ENCODE peak calls at places on chromosomes 12 and 14, in ten cellular contexts. M is stomach; E is neural progenitor cell; O is aorta; V is IMR-90; W is effector memory CD4-positive, alpha-beta T cell; L is neuronal stem cell; N is OCI-LY7; K is sigmoid colon; Y is GM23248. J is an unnamed sample.

GRCh38 chr14:70891741-70892140 is 15.5 kb upstream of the PCNX1 start:
- DNase-seq in K (no peak), N (no peak), W (no peak), V (no peak), O (no peak), L (no peak), E (no peak), M (no peak), Y (no peak), J (no peak)

GRCh38 chr12:49539406-49540228 is 787 bp downstream of the KCNH3 start:
- DNase-seq in L (no peak), N (no peak), W (no peak), O (no peak), K (peak), V (no peak), Y (no peak), E (no peak), M (peak), J (no peak)

GRCh38 chr12:4997939-4998338 is 45.7 kb upstream of the KCNA5 start:
- DNase-seq in N (no peak), E (no peak), W (no peak), M (no peak), Y (peak), K (peak), O (peak), L (no peak), V (peak), J (no peak)

GRCh38 chr12:90622431-90622830 is 332.5 kb downstream of the CCER1 start:
- DNase-seq in N (no peak), E (no peak), W (no peak), K (no peak), L (no peak), M (no peak), Y (peak), V (peak), O (no peak), J (no peak)

GRCh38 chr12:109358154-109358869 is 10.6 kb downstream of the MYO1H start:
- DNase-seq in M (no peak), N (no peak), L (no peak), O (no peak), E (no peak), K (no peak), V (peak), Y (peak), W (no peak), J (no peak)

GRCh38 chr12:49098035-49098451 is 3.4 kb upstream of the DHH start:
- DNase-seq in L (peak), W (peak), V (peak), M (peak), E (peak), Y (peak), K (no peak), O (peak), N (peak), J (no peak)

GRCh38 chr14:66311935-66312334 is 174.2 kb upstream of the CCDC196 start:
- DNase-seq in L (no peak), M (no peak), K (no peak), W (no peak), O (no peak), E (no peak), N (no peak), Y (no peak), V (no peak), J (peak)

GRCh38 chr14:20332946-20333782 is at the start of gene CCNB1IP1:
- DNase-seq in K (peak), L (peak), V (peak), N (peak), M (peak), E (peak), W (peak), Y (peak), O (peak), J (no peak)

GRCh38 chr12:112988224-112988623 is 9.9 kb downstream of the OAS2 start:
- DNase-seq in E (no peak), Y (no peak), K (no peak), V (no peak), L (no peak), O (no peak), W (no peak), N (peak), M (no peak), J (no peak)

GRCh38 chr14:21978184-21978998 is 304.8 kb upstream of the OR4E1 start:
- DNase-seq in Y (peak), E (peak), W (peak), O (no peak), V (peak), K (peak), N (peak), L (peak), M (peak), J (peak)

GRCh38 chr12:79933580-79934264 is 1.2 kb downstream of the PPP1R12A start:
- DNase-seq in N (peak), L (peak), M (no peak), K (no peak), Y (peak), O (no peak), V (peak), W (peak), E (peak), J (no peak)

GRCh38 chr12:89789862-89790261 is 81.2 kb upstream of the ATP2B1 start:
- DNase-seq in N (peak), O (no peak), E (no peak), K (no peak), V (no peak), Y (peak), W (no peak), L (no peak), M (no peak), J (no peak)

GRCh38 chr14:96083667-96084320 is 44.6 kb downstream of the C14orf132 start:
- DNase-seq in Y (no peak), V (no peak), N (no peak), E (no peak), W (no peak), L (no peak), M (peak), K (peak), O (no peak), J (no peak)

GRCh38 chr12:87812711-87813110 is 216.5 kb downstream of the C12orf50 start:
- DNase-seq in K (no peak), V (no peak), W (no peak), L (no peak), E (no peak), Y (peak), M (no peak), O (no peak), N (no peak), J (no peak)

GRCh38 chr14:101253948-101254347 is 307.3 kb upstream of the DIO3 start:
- DNase-seq in E (no peak), V (no peak), Y (no peak), N (no peak), L (no peak), K (no peak), M (no peak), W (no peak), O (no peak), J (no peak)

GRCh38 chr12:32566663-32567634 is 112.2 kb upstream of the DNM1L start:
- DNase-seq in E (no peak), V (peak), O (no peak), W (no peak), N (no peak), Y (peak), L (no peak), M (no peak), K (no peak), J (no peak)

GRCh38 chr12:27385756-27386155 is 53.1 kb downstream of the BMAL2 start:
- DNase-seq in E (no peak), O (no peak), V (no peak), Y (no peak), N (no peak), L (no peak), K (no peak), W (no peak), M (no peak), J (no peak)

GRCh38 chr12:109539508-109539907 is 33.8 kb downstream of the MMAB start:
- DNase-seq in M (no peak), K (no peak), V (peak), E (no peak), O (no peak), L (no peak), Y (peak), W (no peak), N (no peak), J (no peak)

GRCh38 chr12:14280921-14281320 is 84.6 kb upstream of the ATF7IP start:
- DNase-seq in E (no peak), N (peak), L (no peak), Y (no peak), O (no peak), W (no peak), K (no peak), V (no peak), M (no peak), J (no peak)

GRCh38 chr12:2640709-2641108 is 154.1 kb upstream of the FKBP4 start:
- DNase-seq in L (no peak), V (peak), M (peak), E (peak), O (peak), W (no peak), Y (peak), K (peak), N (no peak), J (peak)

GRCh38 chr14:67962215-67962644 is 142.7 kb downstream of the RAD51B start:
- DNase-seq in W (no peak), K (no peak), Y (no peak), V (no peak), O (no peak), E (no peak), L (no peak), N (peak), M (no peak), J (no peak)

GRCh38 chr12:6336859-6337744 is 4.8 kb downstream of the TNFRSF1A start:
- DNase-seq in Y (peak), K (no peak), N (peak), M (no peak), E (no peak), L (no peak), W (peak), O (peak), V (no peak), J (no peak)

GRCh38 chr14:52265248-52265647 is 2.2 kb upstream of the PTGDR start:
- DNase-seq in V (no peak), W (no peak), Y (no peak), L (no peak), M (no peak), E (no peak), K (no peak), N (no peak), O (no peak), J (no peak)

GRCh38 chr12:104339663-104340062 is 36.1 kb downstream of the EID3 start:
- DNase-seq in V (peak), N (no peak), K (no peak), Y (no peak), L (no peak), M (no peak), W (no peak), E (no peak), O (no peak), J (no peak)

DNA sequence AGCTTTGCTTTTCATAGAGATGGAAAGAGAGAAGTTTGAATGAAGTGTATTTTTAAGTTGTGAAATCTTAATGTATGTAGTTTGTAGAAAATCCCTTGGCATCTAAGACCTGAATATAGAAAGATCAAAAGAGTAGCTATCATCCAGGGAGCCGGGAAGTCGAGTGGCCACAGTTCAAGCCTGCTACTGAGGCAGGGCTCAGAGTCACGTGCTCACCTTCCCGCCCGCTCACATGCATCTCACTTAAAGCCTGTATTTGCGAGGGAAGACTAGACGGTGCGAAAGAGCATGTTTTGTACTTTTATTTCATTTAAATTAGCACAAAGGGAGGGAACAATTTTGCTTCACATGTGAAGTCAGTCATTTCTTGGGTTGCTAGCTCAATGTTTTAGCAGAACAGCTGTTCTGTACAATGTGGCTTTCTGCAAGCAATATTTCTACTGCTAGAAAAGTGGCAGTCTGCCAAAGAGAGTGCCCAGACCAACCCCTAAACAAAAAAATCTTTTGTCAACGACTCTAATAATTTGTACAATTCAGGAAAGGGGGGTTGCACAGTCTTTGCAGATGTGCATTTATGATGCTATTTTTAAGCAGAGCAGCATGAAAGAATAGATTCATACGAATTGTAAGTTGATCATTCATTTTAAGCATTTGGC is 290.7 kb downstream of the NPAS3 start:
- DNase-seq in K (no peak), V (no peak), E (no peak), M (no peak), L (no peak), W (no peak), Y (peak), O (no peak), N (no peak), J (peak)
- H3K4me3 ChIP-seq in K (no peak), V (no peak), E (no peak), M (no peak), L (no peak), W (no peak), Y (no peak), O (no peak), N (no peak), J (peak)

DNA sequence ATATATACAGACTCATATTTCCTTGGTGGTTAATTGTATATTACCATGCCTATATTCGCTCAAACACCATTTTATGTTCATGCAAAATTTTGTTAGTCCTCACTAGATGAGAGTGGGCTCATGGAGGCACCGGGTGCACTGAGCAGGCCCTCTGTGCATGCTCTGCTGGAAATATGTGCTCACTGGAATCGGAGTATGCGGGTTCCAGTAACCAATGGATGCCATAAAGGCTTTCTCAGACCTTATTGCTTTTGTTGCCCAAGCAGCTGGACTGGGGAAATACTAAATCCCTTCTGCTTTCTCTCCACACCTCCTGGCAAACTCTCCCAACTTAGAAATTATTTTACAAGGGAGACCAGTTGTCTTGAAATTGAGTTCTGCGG is 7.7 kb upstream of the HOXC6 start:
- DNase-seq in V (no peak), L (no peak), N (no peak), M (no peak), W (no peak), K (no peak), O (peak), Y (peak), E (no peak), J (no peak)
- H3K27ac ChIP-seq in V (no peak), L (no peak), N (no peak), M (no peak), W (no peak), K (no peak), O (no peak), Y (peak), E (no peak), J (no peak)

DNA sequence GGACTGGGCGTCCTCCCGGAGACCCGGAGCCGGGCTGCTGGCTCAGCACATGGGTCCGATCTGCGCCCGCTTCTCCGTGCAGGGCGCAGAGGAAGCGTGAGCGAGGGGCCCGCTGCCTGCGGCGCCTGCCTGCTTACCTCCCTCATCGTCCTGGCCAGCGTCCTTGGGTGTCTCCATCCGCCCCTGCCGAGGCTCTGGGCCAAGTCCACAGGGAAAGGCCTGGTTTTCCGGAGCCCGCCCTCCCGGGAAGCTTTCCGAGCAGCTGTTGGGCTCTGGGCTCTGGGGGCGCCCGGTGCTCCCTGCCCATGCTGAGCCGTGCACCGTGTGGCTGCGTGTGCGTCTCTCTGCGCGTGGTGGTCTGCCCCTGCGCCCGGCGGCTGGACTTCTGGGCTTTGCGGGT is 33.6 kb downstream of the KIF26A start:
- DNase-seq in O (no peak), N (no peak), V (no peak), M (peak), W (no peak), L (no peak), Y (no peak), K (no peak), E (no peak), J (no peak)
- H3K4me3 ChIP-seq in O (no peak), N (no peak), V (no peak), M (no peak), W (no peak), L (no peak), Y (no peak), K (no peak), E (no peak), J (no peak)

DNA sequence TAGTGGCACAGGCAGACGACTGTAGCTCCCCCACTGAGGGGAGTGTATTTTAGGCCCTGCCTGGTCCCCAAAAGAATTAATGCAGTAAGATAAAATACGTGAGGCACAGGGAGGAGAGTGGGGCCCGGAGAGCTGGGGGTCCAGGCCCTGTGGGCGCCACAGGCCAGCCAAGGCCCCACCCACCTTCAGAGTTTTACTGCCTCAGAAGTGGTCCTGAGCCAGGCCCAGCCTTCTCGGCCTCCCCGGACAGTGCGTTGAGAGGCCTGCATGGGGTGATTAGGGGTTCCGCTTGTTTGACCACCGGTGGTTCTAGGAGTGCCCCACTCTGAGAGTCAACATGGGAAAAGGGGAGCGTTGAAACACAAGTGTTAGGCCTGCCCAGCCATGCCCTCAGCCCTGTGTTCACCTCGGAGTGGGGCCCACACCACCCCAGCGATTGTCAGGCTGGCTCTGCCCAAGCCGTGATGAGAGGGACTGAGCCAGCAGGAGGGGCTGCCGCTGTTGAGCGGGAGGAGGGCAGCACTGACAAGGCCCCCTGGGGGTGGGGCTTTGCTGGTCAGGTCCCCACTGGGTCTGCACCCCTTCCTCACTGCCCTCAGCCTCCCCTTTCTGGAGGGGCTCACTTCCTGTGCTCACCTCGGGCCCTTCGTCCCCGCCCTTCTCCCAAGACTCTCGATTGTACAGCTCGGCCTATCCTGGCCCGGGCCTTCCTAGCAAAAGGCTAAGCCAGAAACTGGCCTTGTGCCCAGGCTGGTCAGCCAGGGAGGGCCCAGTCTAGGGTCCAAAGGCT is 4.8 kb downstream of the CKB start:
- DNase-seq in L (no peak), K (peak), M (peak), E (no peak), Y (peak), O (peak), V (no peak), W (no peak), N (no peak), J (no peak)
- H3K27ac ChIP-seq in L (no peak), K (peak), M (peak), E (no peak), Y (no peak), O (no peak), V (peak), W (no peak), N (no peak), J (peak)

GRCh38 chr14:29444805-29445204 is 482.8 kb downstream of the PRKD1 start:
- DNase-seq in L (no peak), K (no peak), W (no peak), M (no peak), E (no peak), O (no peak), Y (peak), N (no peak), V (peak), J (no peak)

GRCh38 chr14:29444216-29444615 is 483.4 kb downstream of the PRKD1 start:
- DNase-seq in N (no peak), K (no peak), W (no peak), L (no peak), E (no peak), O (no peak), Y (no peak), M (no peak), V (no peak), J (no peak)

GRCh38 chr14:29446971-29447370 is 480.7 kb downstream of the PRKD1 start:
- DNase-seq in N (no peak), K (no peak), M (no peak), L (no peak), V (no peak), E (peak), W (no peak), O (no peak), Y (no peak), J (no peak)

GRCh38 chr14:29442720-29443119 is 484.9 kb downstream of the PRKD1 start:
- DNase-seq in N (no peak), M (no peak), W (no peak), L (no peak), K (no peak), E (no peak), Y (peak), O (no peak), V (peak), J (no peak)
- H3K4me3 ChIP-seq in N (no peak), M (no peak), W (no peak), L (no peak), K (no peak), E (no peak), Y (no peak), O (no peak), V (no peak), J (no peak)

GRCh38 chr12:46663297-46663696 is 162.5 kb downstream of the SLC38A4 start:
- DNase-seq in N (no peak), M (no peak), E (no peak), O (no peak), V (no peak), Y (no peak), K (no peak), L (no peak), W (no peak), J (no peak)

GRCh38 chr12:46661161-46661845 is 164.5 kb downstream of the SLC38A4 start:
- DNase-seq in W (no peak), N (peak), L (peak), Y (peak), V (peak), E (peak), K (no peak), O (no peak), M (no peak), J (no peak)

GRCh38 chr12:46667547-46667946 is 158.2 kb downstream of the SLC38A4 start:
- DNase-seq in M (no peak), K (no peak), W (no peak), O (no peak), Y (peak), L (no peak), V (peak), N (no peak), E (no peak), J (no peak)

GRCh38 chr12:46660719-46661118 is 165.1 kb downstream of the SLC38A4 start:
- DNase-seq in E (no peak), M (no peak), L (no peak), V (peak), W (no peak), K (no peak), Y (peak), N (no peak), O (no peak), J (no peak)

DNA sequence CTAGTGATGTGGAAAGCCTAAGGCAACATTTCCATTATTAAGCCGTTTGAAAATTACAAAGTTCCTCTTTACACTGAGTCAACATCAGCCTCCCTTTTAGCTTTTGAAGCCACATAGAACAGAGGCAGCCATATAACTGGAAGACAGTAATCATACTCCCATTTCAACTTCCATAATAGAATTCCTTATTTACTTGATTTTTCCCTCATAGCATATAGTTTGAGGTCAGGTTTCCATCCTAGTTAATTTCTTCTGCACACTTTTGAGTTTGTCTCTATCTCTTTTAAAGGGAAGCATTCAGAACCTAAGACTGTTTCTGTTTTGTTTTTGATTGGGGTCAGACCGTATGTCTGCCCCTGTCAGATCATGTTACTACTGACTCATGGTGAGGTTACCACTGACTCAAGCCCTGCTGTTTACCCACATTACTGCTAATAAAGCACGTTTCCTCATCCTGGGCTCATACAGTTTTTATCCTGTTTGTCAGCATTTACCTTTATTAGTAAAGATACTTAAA is 161.0 kb downstream of the SLC38A4 start:
- DNase-seq in E (no peak), Y (peak), N (no peak), O (no peak), M (no peak), V (peak), W (no peak), K (no peak), L (no peak), J (no peak)
- H3K27ac ChIP-seq in E (no peak), Y (peak), N (no peak), O (no peak), M (no peak), V (peak), W (no peak), K (no peak), L (no peak), J (no peak)